ENCODE peak calls at places on chromosome 18, in four cellular contexts. Q is HepG2, P is K562, O is GM12878. N is an unnamed sample.

GRCh38 chr18:35344736-35345459 is 678 bp upstream of the ZNF24 start:
- DNase-seq in Q (no peak), P (no peak), O (no peak), N (no peak)

GRCh38 chr18:79395308-79395640 is 456 bp upstream of the NFATC1 start:
- DNase-seq in Q (no peak), P (no peak), O (no peak), N (no peak)

GRCh38 chr18:63348508-63349136 is 18.4 kb downstream of the KDSR start:
- DNase-seq in Q (no peak), P (no peak), O (no peak), N (no peak)

GRCh38 chr18:23069481-23069880 is 65.8 kb upstream of the CABLES1 start:
- DNase-seq in Q (no peak), P (no peak), O (no peak), N (no peak)

GRCh38 chr18:79548077-79548450 is 131.5 kb upstream of the CTDP1 start:
- DNase-seq in Q (no peak), P (no peak), O (no peak), N (no peak)

GRCh38 chr18:62781893-62782292 is 66.6 kb downstream of the PHLPP1 start:
- DNase-seq in Q (peak; percentile 29), P (no peak), O (no peak), N (peak; percentile 79)

GRCh38 chr18:55479656-55480420 is 108.2 kb downstream of the TCF4 start:
- DNase-seq in Q (no peak), P (no peak), O (no peak), N (no peak)

GRCh38 chr18:55634545-55634944 is 46.6 kb upstream of the TCF4 start:
- DNase-seq in Q (no peak), P (no peak), O (no peak), N (peak; percentile 61)

GRCh38 chr18:22489694-22490093 is 72.0 kb upstream of the CTAGE1 start:
- DNase-seq in Q (peak; percentile 63), P (no peak), O (no peak), N (no peak)

GRCh38 chr18:39523281-39523680 is 1957.7 kb upstream of the CELF4 start:
- DNase-seq in Q (peak; percentile 66), P (no peak), O (no peak), N (no peak)

GRCh38 chr18:9216459-9216858 is 79.9 kb downstream of the ANKRD12 start:
- DNase-seq in Q (no peak), P (no peak), O (no peak), N (no peak)

GRCh38 chr18:13245481-13246000 is 27.0 kb downstream of the LDLRAD4 start:
- DNase-seq in Q (no peak), P (no peak), O (no peak), N (no peak)

GRCh38 chr18:47815486-47816270 is 114.8 kb downstream of the SMAD2 start:
- DNase-seq in Q (no peak), P (peak; percentile 12), O (no peak), N (no peak)

GRCh38 chr18:64201781-64202180 is 52.9 kb upstream of the LINC00305 start:
- DNase-seq in Q (no peak), P (no peak), O (no peak), N (no peak)

GRCh38 chr18:74281011-74281638 is 10.6 kb downstream of the CYB5A start:
- DNase-seq in Q (no peak), P (no peak), O (no peak), N (no peak)

GRCh38 chr18:31205273-31205672 is 42.6 kb upstream of the DSC1 start:
- DNase-seq in Q (peak; percentile 30), P (no peak), O (no peak), N (no peak)

DNA sequence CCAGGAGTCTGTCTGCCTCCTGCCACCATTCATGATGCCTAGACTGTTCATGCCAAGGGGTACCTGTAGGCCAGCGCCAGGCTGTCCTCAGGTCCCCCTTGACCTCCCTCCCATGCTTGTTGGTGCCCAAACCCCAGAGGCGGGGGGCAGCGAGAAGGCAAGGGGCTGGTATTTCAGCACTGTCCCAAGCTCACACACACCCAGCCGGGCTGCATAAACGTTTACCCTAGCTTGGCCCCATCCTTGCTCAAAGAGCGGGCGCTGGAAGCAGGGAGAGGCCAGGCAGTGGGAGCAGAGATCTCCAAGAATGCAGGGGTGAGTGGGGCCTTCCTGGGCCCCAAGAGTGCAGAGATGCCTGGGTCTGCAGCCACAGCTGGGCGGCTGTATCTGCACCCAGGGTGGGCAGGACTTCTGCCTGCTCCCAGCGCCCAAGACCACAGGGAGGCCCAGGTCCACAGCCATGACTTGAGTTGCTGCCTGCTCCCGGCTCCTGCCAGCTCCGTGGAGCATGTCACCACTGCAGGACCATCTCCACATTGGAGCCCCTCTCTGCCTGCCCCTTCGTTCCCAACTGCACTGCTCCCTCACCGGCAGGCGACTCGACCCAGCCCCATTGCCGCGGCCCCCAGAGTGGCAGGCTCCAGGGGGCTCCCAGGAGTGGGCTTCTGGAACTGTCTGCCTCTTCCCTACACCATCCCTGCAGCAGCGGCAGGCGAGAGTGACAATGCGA is 616.6 kb downstream of the METTL4 start:
- DNase-seq in Q (no peak), P (no peak), O (no peak), N (no peak)
- TF ChIP-seq GABPA in Q (no peak), P (no peak), O (no peak), N (no peak)

GRCh38 chr18:51988277-51988676 is 351.7 kb upstream of the DCC start:
- DNase-seq in Q (no peak), P (no peak), O (no peak), N (no peak)
- TF ChIP-seq REST in Q (no peak), P (no peak), O (no peak), N (no peak)

GRCh38 chr18:2907459-2908145 is 60.8 kb downstream of the EMILIN2 start:
- DNase-seq in Q (no peak), P (no peak), O (no peak), N (peak; percentile 63)
- H3K4me3 ChIP-seq in Q (peak overlapping the region; percentile 86), P (no peak overlapping the region), O (peak overlapping the region; percentile 94), N (peak overlapping the region; percentile 49)

GRCh38 chr18:56716692-56717146 is 65.6 kb downstream of the WDR7 start:
- DNase-seq in Q (no peak), P (no peak), O (peak; percentile 12), N (no peak)
- TF ChIP-seq GABPA in Q (no peak), P (no peak), O (no peak), N (no peak)

GRCh38 chr18:48901145-48902022 is 49.4 kb downstream of the SMAD7 start:
- DNase-seq in Q (no peak), P (no peak), O (no peak), N (no peak)

GRCh38 chr18:48899558-48900174 is 51.1 kb downstream of the SMAD7 start:
- DNase-seq in Q (no peak), P (no peak), O (no peak), N (no peak)

GRCh38 chr18:48902023-48902855 is 48.5 kb downstream of the SMAD7 start:
- DNase-seq in Q (peak; percentile 86), P (peak; percentile 78), O (no peak), N (peak; percentile 46)

GRCh38 chr18:48898521-48898920 is 52.2 kb downstream of the SMAD7 start:
- DNase-seq in Q (no peak), P (no peak), O (no peak), N (no peak)

DNA sequence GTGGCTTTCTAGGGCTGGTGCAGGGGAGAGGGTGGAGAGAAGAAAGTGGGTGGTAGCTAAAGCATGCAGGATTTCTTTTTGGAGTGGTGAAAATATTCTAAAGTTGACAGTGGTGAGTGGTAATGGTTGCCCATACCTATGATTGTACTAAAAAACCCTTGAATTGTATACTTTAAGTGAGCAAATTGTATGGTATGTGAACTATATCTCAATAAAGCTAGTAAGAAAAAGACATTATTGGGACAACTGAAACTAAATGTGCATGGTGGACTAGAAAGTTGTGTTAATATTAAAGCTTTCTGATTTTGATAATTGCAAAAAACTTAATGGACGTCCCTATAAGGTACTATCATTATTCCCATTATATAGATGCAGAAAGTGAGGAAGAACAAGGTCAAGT is 50.3 kb downstream of the SMAD7 start:
- DNase-seq in Q (no peak), P (no peak), O (no peak), N (no peak)
- TF ChIP-seq REST in Q (no peak), P (no peak), O (no peak), N (no peak)

DNA sequence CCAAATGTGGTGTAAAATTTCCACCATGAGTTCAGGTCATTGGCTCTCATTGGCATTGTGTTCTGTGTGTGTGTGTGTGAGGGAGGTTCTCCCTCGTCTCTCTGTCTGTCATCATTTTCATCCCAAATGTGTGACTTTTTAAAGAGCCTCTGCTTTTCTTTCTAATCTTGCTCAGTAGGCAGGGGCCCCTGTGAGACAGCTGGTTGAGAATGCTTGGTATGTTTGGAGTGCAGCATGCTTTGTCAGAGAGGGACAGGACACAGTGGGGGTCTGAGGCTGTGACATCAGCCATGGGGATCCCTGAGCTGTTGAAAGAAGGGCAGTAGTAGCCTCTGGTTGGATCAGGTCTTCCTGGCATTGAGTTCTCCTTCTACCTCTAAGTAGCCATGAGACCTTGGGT is 10.6 kb downstream of the PTPRM start:
- DNase-seq in Q (peak; percentile 66), P (no peak), O (no peak), N (no peak)
- H3K4me3 ChIP-seq in Q (no peak overlapping the region), P (no peak overlapping the region), O (no peak overlapping the region), N (no peak overlapping the region)

DNA sequence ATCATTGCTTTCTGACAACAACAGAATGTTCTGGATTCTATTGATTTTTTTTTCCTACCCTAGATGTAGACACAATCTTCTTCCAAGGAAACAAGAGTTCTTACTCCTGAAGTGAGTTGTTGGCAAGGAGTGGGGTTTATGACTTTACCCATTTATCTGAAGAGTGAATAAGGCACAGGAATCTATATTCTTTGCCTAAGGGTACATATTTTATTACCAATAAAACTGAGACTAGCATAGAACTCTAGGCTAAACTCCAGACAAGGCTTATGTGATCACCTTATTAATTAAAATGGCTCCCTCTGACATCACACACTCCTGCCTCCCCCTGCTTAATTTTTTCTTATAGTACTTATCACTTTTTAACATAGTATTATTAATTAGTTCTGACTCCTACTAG is 47.6 kb downstream of the C18orf54 start:
- DNase-seq in Q (no peak), P (no peak), O (no peak), N (no peak)
- TF ChIP-seq GABPA in Q (no peak), P (no peak), O (no peak), N (no peak)

N was measured in HL-60.